ENCODE peak calls at places on chromosomes 3 and 15, in six cellular contexts. One of them, this sample, is unnamed.

GRCh38 chr3:128434524-128434923 is 32.2 kb downstream of the DNAJB8 start:
- DNase-seq in activated CD4-positive, alpha-beta T cell treated with anti-CD3 and anti-CD28 coated beads for 36 hours: no peak
- DNase-seq in neuronal stem cell: no peak
- DNase-seq in AG09319: no peak
- DNase-seq in CD4-positive, alpha-beta memory T cell: no peak
- DNase-seq in non-pigmented ciliary epithelial cell: no peak
- DNase-seq in this sample: no peak

GRCh38 chr15:55846108-55846707 is 103.3 kb upstream of the PRTG start:
- DNase-seq in activated CD4-positive, alpha-beta T cell treated with anti-CD3 and anti-CD28 coated beads for 36 hours: peak
- DNase-seq in neuronal stem cell: peak
- DNase-seq in AG09319: peak
- DNase-seq in CD4-positive, alpha-beta memory T cell: peak
- DNase-seq in non-pigmented ciliary epithelial cell: peak
- DNase-seq in this sample: peak

GRCh38 chr15:60534546-60534945 is 55.6 kb upstream of the ICE2 start:
- DNase-seq in activated CD4-positive, alpha-beta T cell treated with anti-CD3 and anti-CD28 coated beads for 36 hours: no peak
- DNase-seq in neuronal stem cell: no peak
- DNase-seq in AG09319: no peak
- DNase-seq in CD4-positive, alpha-beta memory T cell: no peak
- DNase-seq in non-pigmented ciliary epithelial cell: no peak
- DNase-seq in this sample: no peak

GRCh38 chr3:69568458-69568857 is 170.8 kb upstream of the MITF start:
- DNase-seq in activated CD4-positive, alpha-beta T cell treated with anti-CD3 and anti-CD28 coated beads for 36 hours: no peak
- DNase-seq in neuronal stem cell: no peak
- DNase-seq in AG09319: no peak
- DNase-seq in CD4-positive, alpha-beta memory T cell: no peak
- DNase-seq in non-pigmented ciliary epithelial cell: no peak
- DNase-seq in this sample: no peak

GRCh38 chr15:31102374-31103342 is 1.1 kb upstream of the TRPM1 start:
- DNase-seq in activated CD4-positive, alpha-beta T cell treated with anti-CD3 and anti-CD28 coated beads for 36 hours: no peak
- DNase-seq in neuronal stem cell: no peak
- DNase-seq in AG09319: no peak
- DNase-seq in CD4-positive, alpha-beta memory T cell: no peak
- DNase-seq in non-pigmented ciliary epithelial cell: no peak
- DNase-seq in this sample: no peak

GRCh38 chr3:13492976-13493866 is 13.1 kb downstream of the HDAC11 start:
- DNase-seq in activated CD4-positive, alpha-beta T cell treated with anti-CD3 and anti-CD28 coated beads for 36 hours: no peak
- DNase-seq in neuronal stem cell: no peak
- DNase-seq in AG09319: no peak
- DNase-seq in CD4-positive, alpha-beta memory T cell: no peak
- DNase-seq in non-pigmented ciliary epithelial cell: no peak
- DNase-seq in this sample: no peak

GRCh38 chr3:197372076-197372661 is 73.8 kb upstream of the DLG1 start:
- DNase-seq in activated CD4-positive, alpha-beta T cell treated with anti-CD3 and anti-CD28 coated beads for 36 hours: no peak
- DNase-seq in neuronal stem cell: no peak
- DNase-seq in AG09319: peak
- DNase-seq in CD4-positive, alpha-beta memory T cell: no peak
- DNase-seq in non-pigmented ciliary epithelial cell: peak
- DNase-seq in this sample: no peak

GRCh38 chr15:38112406-38112805 is 140.2 kb upstream of the SPRED1 start:
- DNase-seq in activated CD4-positive, alpha-beta T cell treated with anti-CD3 and anti-CD28 coated beads for 36 hours: no peak
- DNase-seq in neuronal stem cell: no peak
- DNase-seq in AG09319: no peak
- DNase-seq in CD4-positive, alpha-beta memory T cell: no peak
- DNase-seq in non-pigmented ciliary epithelial cell: no peak
- DNase-seq in this sample: no peak

This sample was measured in activated T-cell treated with anti-CD3 and anti-CD28 coated beads for 4 hours.